ENCODE peak calls at places on chromosomes 4 and X, in four cellular contexts. One of them, this sample, is unnamed.

GRCh38 chrX:22922961-22923360 is 76.8 kb upstream of the DDX53 start:
- DNase-seq in AG09309: no peak
- DNase-seq in cardiac muscle cell: peak; percentile 92
- DNase-seq in lower lobe of right lung: no peak
- DNase-seq in this sample: no peak

GRCh38 chrX:39242187-39242586 is 440.9 kb downstream of the MID1IP1 start:
- DNase-seq in AG09309: no peak
- DNase-seq in cardiac muscle cell: peak; percentile 23
- DNase-seq in lower lobe of right lung: no peak
- DNase-seq in this sample: no peak

GRCh38 chr4:42460043-42460442 is 62.8 kb downstream of the SHISA3 start:
- DNase-seq in AG09309: no peak
- DNase-seq in lower lobe of right lung: no peak
- DNase-seq in cardiac muscle cell: no peak
- DNase-seq in this sample: no peak

GRCh38 chr4:151953286-151953685 is 192.5 kb upstream of the GATB start:
- DNase-seq in AG09309: no peak
- DNase-seq in cardiac muscle cell: no peak
- DNase-seq in lower lobe of right lung: no peak
- DNase-seq in this sample: no peak

GRCh38 chr4:123505457-123506310 is 109.1 kb downstream of the SPRY1 start:
- DNase-seq in AG09309: no peak
- DNase-seq in cardiac muscle cell: peak; percentile 83
- DNase-seq in lower lobe of right lung: peak; percentile 77
- DNase-seq in this sample: no peak

GRCh38 chrX:148043456-148043855 is 62.3 kb downstream of the FMR1NB start:
- DNase-seq in lower lobe of right lung: no peak
- DNase-seq in cardiac muscle cell: peak; percentile 10
- DNase-seq in AG09309: no peak
- DNase-seq in this sample: no peak

GRCh38 chrX:2137882-2138281 is 362.9 kb downstream of the DHRSX start:
- DNase-seq in lower lobe of right lung: no peak
- DNase-seq in AG09309: no peak
- DNase-seq in cardiac muscle cell: no peak
- DNase-seq in this sample: no peak

GRCh38 chr4:98290511-98290910 is 29.3 kb downstream of the RAP1GDS1 start:
- DNase-seq in lower lobe of right lung: no peak
- DNase-seq in cardiac muscle cell: peak; percentile 80
- DNase-seq in AG09309: peak; percentile 73
- DNase-seq in this sample: peak; percentile 66

GRCh38 chrX:20571611-20572010 is 304.9 kb upstream of the RPS6KA3 start:
- DNase-seq in lower lobe of right lung: no peak
- DNase-seq in AG09309: no peak
- DNase-seq in cardiac muscle cell: peak; percentile 2
- DNase-seq in this sample: no peak

GRCh38 chrX:107154787-107155620 is 36.4 kb upstream of the RBM41 start:
- DNase-seq in lower lobe of right lung: no peak
- DNase-seq in cardiac muscle cell: no peak
- DNase-seq in AG09309: no peak
- DNase-seq in this sample: no peak

GRCh38 chr4:187444061-187444460 is 551.5 kb upstream of the ZFP42 start:
- DNase-seq in cardiac muscle cell: no peak
- DNase-seq in AG09309: no peak
- DNase-seq in lower lobe of right lung: no peak
- DNase-seq in this sample: no peak

GRCh38 chrX:109384569-109385174 is 97.2 kb downstream of the GUCY2F start:
- DNase-seq in AG09309: no peak
- DNase-seq in cardiac muscle cell: peak; percentile 61
- DNase-seq in lower lobe of right lung: no peak
- DNase-seq in this sample: no peak

GRCh38 chrX:46791927-46792825 is 33.3 kb upstream of the SLC9A7 start:
- DNase-seq in AG09309: peak; percentile 81
- DNase-seq in cardiac muscle cell: peak; percentile 88
- DNase-seq in lower lobe of right lung: peak; percentile 43
- DNase-seq in this sample: peak; percentile 73

GRCh38 chr4:163090997-163091684 is 75.5 kb downstream of the NAF1 start:
- DNase-seq in cardiac muscle cell: no peak
- DNase-seq in lower lobe of right lung: no peak
- DNase-seq in AG09309: no peak
- DNase-seq in this sample: no peak

GRCh38 chr4:110970642-110971041 is 347.8 kb upstream of the PITX2 start:
- DNase-seq in AG09309: no peak
- DNase-seq in lower lobe of right lung: no peak
- DNase-seq in cardiac muscle cell: peak; percentile 56
- DNase-seq in this sample: no peak

GRCh38 chr4:187183351-187183750 is 459.7 kb upstream of the FAT1 start:
- DNase-seq in AG09309: no peak
- DNase-seq in lower lobe of right lung: no peak
- DNase-seq in cardiac muscle cell: no peak
- DNase-seq in this sample: no peak

GRCh38 chr4:121050251-121050650 is 22.1 kb downstream of the NDNF start:
- DNase-seq in AG09309: no peak
- DNase-seq in lower lobe of right lung: no peak
- DNase-seq in cardiac muscle cell: no peak
- DNase-seq in this sample: no peak

GRCh38 chrX:2875798-2876399 is 47.2 kb downstream of the GYG2 start:
- DNase-seq in cardiac muscle cell: peak; percentile 20
- DNase-seq in lower lobe of right lung: no peak
- DNase-seq in AG09309: no peak
- DNase-seq in this sample: no peak

GRCh38 chrX:48505481-48505880 is 3.3 kb upstream of the PORCN start:
- DNase-seq in lower lobe of right lung: no peak
- DNase-seq in cardiac muscle cell: no peak
- DNase-seq in AG09309: no peak
- DNase-seq in this sample: no peak

GRCh38 chr4:25527044-25527443 is 128.6 kb upstream of the SLC34A2 start:
- DNase-seq in lower lobe of right lung: no peak
- DNase-seq in cardiac muscle cell: peak; percentile 67
- DNase-seq in AG09309: no peak
- DNase-seq in this sample: no peak

GRCh38 chr4:1299301-1299860 is 9.7 kb downstream of the MAEA start:
- DNase-seq in cardiac muscle cell: no peak
- DNase-seq in lower lobe of right lung: peak; percentile 22
- DNase-seq in AG09309: no peak
- DNase-seq in this sample: no peak

GRCh38 chr4:19259920-19260319 is 991.8 kb upstream of the SLIT2 start:
- DNase-seq in lower lobe of right lung: no peak
- DNase-seq in cardiac muscle cell: no peak
- DNase-seq in AG09309: no peak
- DNase-seq in this sample: no peak

GRCh38 chr4:2948895-2949781 is 14.1 kb downstream of the NOP14 start:
- DNase-seq in AG09309: no peak
- DNase-seq in lower lobe of right lung: no peak
- DNase-seq in cardiac muscle cell: peak; percentile 33
- DNase-seq in this sample: no peak

GRCh38 chr4:22466582-22466981 is 49.3 kb downstream of the ADGRA3 start:
- DNase-seq in lower lobe of right lung: no peak
- DNase-seq in cardiac muscle cell: no peak
- DNase-seq in AG09309: no peak
- DNase-seq in this sample: no peak

GRCh38 chr4:182764642-182765041 is 152.5 kb downstream of the DCTD start:
- DNase-seq in lower lobe of right lung: no peak
- DNase-seq in AG09309: no peak
- DNase-seq in cardiac muscle cell: no peak
- DNase-seq in this sample: no peak

GRCh38 chr4:165894159-165894558 is 21.1 kb downstream of the TLL1 start:
- DNase-seq in AG09309: no peak
- DNase-seq in cardiac muscle cell: no peak
- DNase-seq in lower lobe of right lung: no peak
- DNase-seq in this sample: no peak

GRCh38 chr4:5615496-5616075 is 92.8 kb downstream of the EVC2 start:
- DNase-seq in cardiac muscle cell: no peak
- DNase-seq in AG09309: no peak
- DNase-seq in lower lobe of right lung: no peak
- DNase-seq in this sample: no peak

GRCh38 chr4:5622596-5622995 is 85.8 kb downstream of the EVC2 start:
- DNase-seq in lower lobe of right lung: no peak
- DNase-seq in cardiac muscle cell: no peak
- DNase-seq in AG09309: no peak
- DNase-seq in this sample: no peak

GRCh38 chr4:5616331-5616950 is 91.9 kb downstream of the EVC2 start:
- DNase-seq in lower lobe of right lung: no peak
- DNase-seq in cardiac muscle cell: no peak
- DNase-seq in AG09309: no peak
- DNase-seq in this sample: no peak

GRCh38 chr4:5619913-5620625 is 88.3 kb downstream of the EVC2 start:
- DNase-seq in AG09309: peak; percentile 35
- DNase-seq in cardiac muscle cell: peak; percentile 2
- DNase-seq in lower lobe of right lung: no peak
- DNase-seq in this sample: no peak

DNA sequence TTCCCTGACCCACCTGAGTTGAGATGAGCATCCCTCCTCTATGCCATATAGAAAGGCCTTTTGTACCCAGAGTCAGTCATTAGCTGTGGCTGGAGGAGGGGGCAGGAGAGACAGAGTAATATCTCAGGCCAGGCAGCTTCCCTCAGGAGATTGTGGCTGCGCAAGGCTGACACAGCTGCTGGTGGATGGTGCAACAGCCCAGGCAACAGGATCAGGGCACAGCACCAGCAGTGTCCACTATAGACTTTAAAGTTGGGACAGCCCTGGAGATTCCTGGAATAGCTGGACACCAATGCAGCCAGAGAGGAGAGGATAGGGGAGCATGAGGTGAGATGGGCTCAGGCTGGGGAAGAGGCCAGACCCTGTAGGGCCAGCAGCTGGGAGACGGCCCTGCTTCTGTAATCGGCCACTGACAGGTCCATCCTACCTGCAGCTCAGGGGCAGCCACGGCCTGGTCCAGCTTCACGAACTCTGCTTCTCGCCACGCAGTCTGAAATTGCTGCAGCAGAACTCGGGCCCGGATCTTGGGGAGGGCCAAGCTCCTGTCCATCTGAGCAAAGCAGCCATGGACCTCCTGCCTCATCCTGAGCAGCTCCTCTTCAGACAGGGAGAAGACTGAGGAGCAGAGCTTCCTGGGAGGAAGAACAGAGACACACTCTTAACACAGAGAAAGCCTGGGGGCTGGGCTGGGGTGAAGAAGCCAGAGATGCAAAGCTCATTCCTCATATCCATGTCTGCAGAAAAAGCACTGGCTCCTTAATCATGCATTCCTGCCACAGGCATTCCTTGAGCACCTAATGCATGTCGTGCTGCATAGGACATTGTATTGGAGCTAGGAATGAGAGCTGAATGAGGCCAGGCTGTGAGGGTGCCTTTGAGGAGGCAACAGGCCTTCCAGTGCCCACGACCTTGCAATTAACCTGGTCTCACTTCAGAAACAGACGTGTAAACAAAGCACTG is 90.0 kb downstream of the EVC2 start:
- DNase-seq in cardiac muscle cell: no peak
- DNase-seq in lower lobe of right lung: no peak
- DNase-seq in AG09309: no peak
- DNase-seq in this sample: no peak
- TF ChIP-seq CTCF in cardiac muscle cell: no peak
- TF ChIP-seq CTCF in lower lobe of right lung: no peak
- TF ChIP-seq CTCF in AG09309: no peak
- TF ChIP-seq CTCF in this sample: no peak

GRCh38 chr4:118941149-118941548 is 52.5 kb downstream of the SYNPO2 start:
- DNase-seq in cardiac muscle cell: peak; percentile 67
- DNase-seq in lower lobe of right lung: no peak
- DNase-seq in AG09309: no peak
- DNase-seq in this sample: no peak

GRCh38 chr4:118939169-118939779 is 50.6 kb downstream of the SYNPO2 start:
- DNase-seq in AG09309: no peak
- DNase-seq in lower lobe of right lung: no peak
- DNase-seq in cardiac muscle cell: no peak
- DNase-seq in this sample: no peak

GRCh38 chr4:118931791-118932190 is 43.1 kb downstream of the SYNPO2 start:
- DNase-seq in cardiac muscle cell: no peak
- DNase-seq in AG09309: no peak
- DNase-seq in lower lobe of right lung: no peak
- DNase-seq in this sample: peak; percentile 50

GRCh38 chr4:118935819-118936218 is 47.2 kb downstream of the SYNPO2 start:
- DNase-seq in cardiac muscle cell: no peak
- DNase-seq in AG09309: no peak
- DNase-seq in lower lobe of right lung: no peak
- DNase-seq in this sample: no peak

GRCh38 chr4:118936406-118936805 is 47.8 kb downstream of the SYNPO2 start:
- DNase-seq in lower lobe of right lung: no peak
- DNase-seq in cardiac muscle cell: no peak
- DNase-seq in AG09309: no peak
- DNase-seq in this sample: no peak
- TF ChIP-seq CTCF in lower lobe of right lung: no peak
- TF ChIP-seq CTCF in cardiac muscle cell: no peak
- TF ChIP-seq CTCF in AG09309: no peak
- TF ChIP-seq CTCF in this sample: no peak

DNA sequence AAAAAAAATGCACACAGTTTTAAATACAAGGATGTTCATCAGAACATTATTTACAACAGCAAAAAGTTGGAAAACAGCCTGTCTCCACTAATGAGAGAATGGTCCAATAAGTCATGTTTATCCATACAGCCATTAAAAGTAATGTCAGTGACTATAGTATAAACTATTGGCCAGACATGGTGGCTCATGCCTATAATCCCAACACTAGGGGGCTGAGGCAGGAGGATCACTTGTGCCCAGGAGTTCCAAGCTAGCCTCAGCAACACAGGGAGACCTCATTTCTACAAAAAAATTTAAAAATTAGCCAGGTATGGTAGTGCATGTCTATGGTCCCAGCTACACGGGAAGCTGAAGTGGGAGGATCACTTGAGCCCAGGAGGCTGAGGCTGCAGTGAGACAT is 48.1 kb upstream of the IL13RA1 start:
- DNase-seq in lower lobe of right lung: no peak
- DNase-seq in cardiac muscle cell: no peak
- DNase-seq in AG09309: no peak
- DNase-seq in this sample: no peak
- TF ChIP-seq CTCF in lower lobe of right lung: no peak
- TF ChIP-seq CTCF in cardiac muscle cell: no peak
- TF ChIP-seq CTCF in AG09309: no peak
- TF ChIP-seq CTCF in this sample: no peak

GRCh38 chr4:131052646-131053045 is 1956.7 kb downstream of the C4orf33 start:
- DNase-seq in AG09309: no peak
- DNase-seq in lower lobe of right lung: no peak
- DNase-seq in cardiac muscle cell: no peak
- DNase-seq in this sample: no peak

GRCh38 chr4:131054489-131055019 is 1958.6 kb downstream of the C4orf33 start:
- DNase-seq in lower lobe of right lung: no peak
- DNase-seq in AG09309: no peak
- DNase-seq in cardiac muscle cell: no peak
- DNase-seq in this sample: no peak
- TF ChIP-seq CTCF in lower lobe of right lung: no peak
- TF ChIP-seq CTCF in AG09309: no peak
- TF ChIP-seq CTCF in cardiac muscle cell: no peak
- TF ChIP-seq CTCF in this sample: no peak

GRCh38 chr4:168647976-168648375 is 151.1 kb downstream of the PALLD start:
- DNase-seq in cardiac muscle cell: no peak
- DNase-seq in AG09309: no peak
- DNase-seq in lower lobe of right lung: no peak
- DNase-seq in this sample: no peak
- TF ChIP-seq CTCF in cardiac muscle cell: no peak
- TF ChIP-seq CTCF in AG09309: no peak
- TF ChIP-seq CTCF in lower lobe of right lung: no peak
- TF ChIP-seq CTCF in this sample: no peak

GRCh38 chr4:66252291-66252690 is 582.0 kb upstream of the EPHA5 start:
- DNase-seq in AG09309: no peak
- DNase-seq in lower lobe of right lung: no peak
- DNase-seq in cardiac muscle cell: peak; percentile 12
- DNase-seq in this sample: no peak
- TF ChIP-seq CTCF in AG09309: no peak
- TF ChIP-seq CTCF in lower lobe of right lung: no peak
- TF ChIP-seq CTCF in cardiac muscle cell: peak; percentile 30
- TF ChIP-seq CTCF in this sample: no peak